ENCODE peak calls at places on chromosome 22, in nine cellular contexts. Y, F, C, T, A, K, X, H and O are unnamed samples.

GRCh38 chr22:48106215-48106614 is 1343.8 kb downstream of the TBC1D22A start:
- DNase-seq in Y (peak; percentile 23), F (no peak), C (no peak), T (no peak), A (no peak), K (no peak), X (no peak), H (no peak), O (no peak)

GRCh38 chr22:47419239-47419638 is 656.8 kb downstream of the TBC1D22A start:
- DNase-seq in Y (no peak), F (no peak), C (no peak), T (no peak), A (no peak), K (no peak), X (no peak), H (no peak), O (no peak)

GRCh38 chr22:46359362-46359761 is 23.8 kb downstream of the TRMU start:
- DNase-seq in Y (no peak), F (no peak), C (peak; percentile 73), T (no peak), A (no peak), K (no peak), X (no peak), H (no peak), O (no peak)

GRCh38 chr22:32728291-32728690 is 73.2 kb upstream of the TIMP3 start:
- DNase-seq in Y (no peak), F (no peak), C (no peak), T (no peak), A (no peak), K (no peak), X (no peak), H (no peak), O (no peak)

GRCh38 chr22:29011200-29011867 is 50.3 kb downstream of the C22orf31 start:
- DNase-seq in Y (no peak), F (no peak), C (no peak), T (no peak), A (no peak), K (no peak), X (peak; percentile 18), H (peak; percentile 51), O (no peak)

GRCh38 chr22:27057717-27058116 is 400.3 kb downstream of the MIAT start:
- DNase-seq in Y (no peak), F (no peak), C (no peak), T (no peak), A (no peak), K (no peak), X (no peak), H (no peak), O (no peak)

GRCh38 chr22:45164217-45165123 is 745 bp downstream of the NUP50 start:
- DNase-seq in Y (no peak), F (no peak), C (peak; percentile 87), T (no peak), A (peak; percentile 33), K (no peak), X (peak; percentile 24), H (peak; percentile 12), O (no peak)

GRCh38 chr22:35615156-35615555 is 2.0 kb downstream of the MB start:
- DNase-seq in Y (no peak), F (no peak), C (peak; percentile 32), T (no peak), A (no peak), K (no peak), X (no peak), H (no peak), O (no peak)

GRCh38 chr22:28585324-28585723 is 94.3 kb downstream of the TTC28 start:
- DNase-seq in Y (no peak), F (no peak), C (no peak), T (no peak), A (no peak), K (no peak), X (no peak), H (no peak), O (no peak)

GRCh38 chr22:33922268-33922667 is 2.0 kb upstream of the LARGE1 start:
- DNase-seq in Y (peak; percentile 67), F (no peak), C (no peak), T (no peak), A (peak; percentile 30), K (no peak), X (peak; percentile 25), H (peak; percentile 18), O (peak; percentile 48)

GRCh38 chr22:25362215-25362882 is 142.9 kb downstream of the CRYBB2 start:
- DNase-seq in Y (no peak), F (peak; percentile 21), C (peak; percentile 83), T (peak; percentile 75), A (peak; percentile 15), K (peak; percentile 21), X (peak; percentile 58), H (peak; percentile 59), O (peak; percentile 15)

GRCh38 chr22:26763633-26764295 is 106.4 kb downstream of the MIAT start:
- DNase-seq in Y (no peak), F (no peak), C (no peak), T (no peak), A (peak; percentile 59), K (peak; percentile 97), X (no peak), H (no peak), O (no peak)

GRCh38 chr22:49297871-49298721 is 529.6 kb downstream of the BRD1 start:
- DNase-seq in Y (peak; percentile 28), F (no peak), C (no peak), T (no peak), A (no peak), K (no peak), X (no peak), H (no peak), O (no peak)

GRCh38 chr22:38694049-38694448 is 6.7 kb downstream of the JOSD1 start:
- DNase-seq in Y (no peak), F (no peak), C (no peak), T (no peak), A (no peak), K (no peak), X (no peak), H (no peak), O (no peak)

GRCh38 chr22:22855617-22856308 is 31.9 kb upstream of the IGLL5 start:
- DNase-seq in Y (no peak), F (no peak), C (no peak), T (no peak), A (no peak), K (no peak), X (no peak), H (no peak), O (no peak)

GRCh38 chr22:27754247-27754887 is 47.2 kb downstream of the MN1 start:
- DNase-seq in Y (no peak), F (no peak), C (no peak), T (no peak), A (peak; percentile 70), K (no peak), X (no peak), H (no peak), O (no peak)

GRCh38 chr22:43643362-43643761 is 168.7 kb downstream of the EFCAB6 start:
- DNase-seq in Y (no peak), F (no peak), C (no peak), T (no peak), A (no peak), K (no peak), X (no peak), H (no peak), O (peak; percentile 25)
- H3K27ac ChIP-seq in Y (no peak overlapping the region), F (no peak overlapping the region), C (no peak overlapping the region), T (no peak overlapping the region), A (no peak overlapping the region), K (no peak overlapping the region), X (no peak overlapping the region), H (no peak overlapping the region), O (no peak overlapping the region)

DNA sequence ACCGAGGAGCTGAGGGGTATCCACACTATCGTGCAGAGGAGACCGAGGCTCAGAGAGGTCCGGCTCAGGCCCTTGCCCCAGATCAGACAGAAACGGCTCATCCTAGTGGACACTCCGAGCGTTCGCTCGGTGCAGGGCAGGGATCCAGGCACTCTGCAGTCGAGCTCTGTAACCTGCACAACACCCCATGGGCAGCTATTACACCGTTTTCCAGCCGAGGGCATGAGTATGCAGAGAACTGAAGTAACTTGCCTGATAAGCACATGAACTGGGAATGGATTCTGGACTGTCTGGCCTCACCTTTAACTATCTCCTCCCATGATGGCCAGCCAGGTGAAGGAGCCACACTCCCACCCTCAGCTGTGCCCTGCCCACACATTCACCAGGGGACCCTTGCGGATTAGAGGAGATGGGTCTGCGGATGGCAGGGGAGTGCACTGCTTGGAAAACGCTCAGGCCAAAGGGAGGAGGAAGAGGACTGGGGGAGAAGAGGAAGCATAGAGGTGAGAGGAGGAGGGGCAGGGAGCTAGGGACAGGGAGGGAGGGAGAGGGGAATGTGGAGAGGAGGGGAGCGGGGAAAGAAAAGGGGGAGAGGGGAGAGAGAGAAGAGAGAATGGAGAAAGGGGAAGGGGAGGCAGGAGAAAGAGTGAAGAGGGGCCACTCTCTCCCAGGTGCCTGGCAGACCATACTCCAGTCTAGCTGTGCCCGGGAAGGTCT is 33.0 kb upstream of the TCF20 start:
- DNase-seq in Y (no peak), F (no peak), C (no peak), T (no peak), A (no peak), K (no peak), X (no peak), H (no peak), O (no peak)
- H3K27ac ChIP-seq in Y (no peak overlapping the region), F (no peak overlapping the region), C (no peak overlapping the region), T (no peak overlapping the region), A (no peak overlapping the region), K (no peak overlapping the region), X (no peak overlapping the region), H (no peak overlapping the region), O (no peak overlapping the region)

GRCh38 chr22:17862646-17863181 is 88.4 kb upstream of the BID start:
- DNase-seq in Y (no peak), F (no peak), C (no peak), T (peak; percentile 51), A (peak; percentile 51), K (no peak), X (no peak), H (no peak), O (no peak)

GRCh38 chr22:17864398-17865182 is 90.3 kb upstream of the BID start:
- DNase-seq in Y (no peak), F (no peak), C (no peak), T (no peak), A (no peak), K (no peak), X (no peak), H (no peak), O (no peak)

GRCh38 chr22:17858033-17858432 is 83.8 kb upstream of the BID start:
- DNase-seq in Y (no peak), F (no peak), C (no peak), T (no peak), A (no peak), K (no peak), X (no peak), H (no peak), O (no peak)

GRCh38 chr22:17861909-17862308 is 87.6 kb upstream of the BID start:
- DNase-seq in Y (no peak), F (no peak), C (no peak), T (no peak), A (no peak), K (no peak), X (no peak), H (no peak), O (no peak)

GRCh38 chr22:17860220-17860965 is 86.1 kb upstream of the BID start:
- DNase-seq in Y (no peak), F (no peak), C (no peak), T (no peak), A (no peak), K (no peak), X (no peak), H (no peak), O (no peak)
- H3K27ac ChIP-seq in Y (peak overlapping the region; percentile 88), F (no peak overlapping the region), C (no peak overlapping the region), T (no peak overlapping the region), A (no peak overlapping the region), K (no peak overlapping the region), X (peak overlapping the region; percentile 85), H (no peak overlapping the region), O (peak overlapping the region; percentile 62)

GRCh38 chr22:20203142-20204099 is 52.6 kb upstream of the CCDC188 start:
- DNase-seq in Y (no peak), F (no peak), C (no peak), T (peak; percentile 6), A (peak; percentile 45), K (no peak), X (peak; percentile 41), H (peak; percentile 67), O (peak; percentile 77)
- H3K27ac ChIP-seq in Y (peak overlapping the region; percentile 40), F (peak overlapping the region; percentile 83), C (no peak overlapping the region), T (no peak overlapping the region), A (peak overlapping the region; percentile 54), K (peak overlapping the region; percentile 79), X (peak overlapping the region; percentile 89), H (peak overlapping the region; percentile 61), O (no peak overlapping the region)